ENCODE peak calls at places on chromosome 13, in seven cellular contexts. C, L, F, J, E, G and H are unnamed samples.
A peak's percentile ranks its signal among the peaks of the same experiment; 100 is the strongest.

GRCh38 chr13:107941345-107942029 is 273.8 kb downstream of the LIG4 start:
- DNase-seq in C (no peak), L (no peak), F (no peak), J (no peak), E (no peak), G (no peak), H (peak; percentile 7)

GRCh38 chr13:99028890-99029289 is 51.0 kb upstream of the DOCK9 start:
- DNase-seq in C (peak; percentile 16), L (no peak), F (no peak), J (no peak), E (no peak), G (peak; percentile 27), H (no peak)

GRCh38 chr13:41017744-41018582 is 1.2 kb downstream of the ELF1 start:
- DNase-seq in C (no peak), L (no peak), F (no peak), J (no peak), E (no peak), G (no peak), H (no peak)

GRCh38 chr13:34591801-34592454 is 350.1 kb upstream of the NBEA start:
- DNase-seq in C (peak; percentile 35), L (no peak), F (no peak), J (no peak), E (no peak), G (peak; percentile 25), H (no peak)

GRCh38 chr13:112733112-112733511 is 43.3 kb downstream of the ATP11A start:
- DNase-seq in C (peak; percentile 42), L (no peak), F (no peak), J (no peak), E (no peak), G (no peak), H (no peak)

GRCh38 chr13:48994731-48995130 is 19.0 kb downstream of the FNDC3A start:
- DNase-seq in C (no peak), L (no peak), F (no peak), J (no peak), E (no peak), G (no peak), H (no peak)

GRCh38 chr13:73914119-73914518 is 220.1 kb downstream of the KLF12 start:
- DNase-seq in C (no peak), L (no peak), F (no peak), J (no peak), E (peak; percentile 45), G (no peak), H (no peak)

GRCh38 chr13:26881154-26881553 is 120.6 kb upstream of the GPR12 start:
- DNase-seq in C (no peak), L (no peak), F (no peak), J (no peak), E (no peak), G (no peak), H (no peak)

GRCh38 chr13:27006519-27007161 is 165.0 kb downstream of the USP12 start:
- DNase-seq in C (peak; percentile 43), L (no peak), F (no peak), J (no peak), E (peak; percentile 82), G (peak; percentile 65), H (peak; percentile 32)

GRCh38 chr13:40272776-40273139 is 393.7 kb downstream of the FOXO1 start:
- DNase-seq in C (no peak), L (no peak), F (no peak), J (no peak), E (no peak), G (no peak), H (no peak)

GRCh38 chr13:78806457-78806856 is 147.5 kb upstream of the OBI1 start:
- DNase-seq in C (peak; percentile 21), L (no peak), F (no peak), J (no peak), E (no peak), G (no peak), H (no peak)

GRCh38 chr13:26486550-26486949 is 70.9 kb upstream of the WASF3 start:
- DNase-seq in C (no peak), L (no peak), F (no peak), J (no peak), E (no peak), G (no peak), H (no peak)

GRCh38 chr13:19057588-19058340 is 123.9 kb downstream of the TUBA3C start:
- DNase-seq in C (no peak), L (no peak), F (no peak), J (no peak), E (no peak), G (no peak), H (no peak)

GRCh38 chr13:59494560-59494970 is 669.2 kb downstream of the DIAPH3 start:
- DNase-seq in C (no peak), L (no peak), F (no peak), J (no peak), E (no peak), G (no peak), H (no peak)

GRCh38 chr13:29589234-29589633 is 6.3 kb downstream of the SLC7A1 start:
- DNase-seq in C (peak; percentile 53), L (no peak), F (no peak), J (no peak), E (no peak), G (no peak), H (peak; percentile 64)

GRCh38 chr13:111398715-111399299 is 78.4 kb downstream of the TEX29 start:
- DNase-seq in C (no peak), L (no peak), F (no peak), J (no peak), E (no peak), G (no peak), H (no peak)

GRCh38 chr13:109208522-109208921 is 577.9 kb downstream of the IRS2 start:
- DNase-seq in C (no peak), L (no peak), F (no peak), J (no peak), E (no peak), G (no peak), H (no peak)

GRCh38 chr13:84400711-84401110 is 518.4 kb upstream of the SLITRK1 start:
- DNase-seq in C (no peak), L (no peak), F (no peak), J (no peak), E (no peak), G (no peak), H (no peak)

GRCh38 chr13:34357435-34358232 is 539.7 kb downstream of the RFC3 start:
- DNase-seq in C (peak; percentile 3), L (no peak), F (no peak), J (no peak), E (no peak), G (no peak), H (no peak)

GRCh38 chr13:111508164-111508870 is 187.9 kb downstream of the TEX29 start:
- DNase-seq in C (no peak), L (no peak), F (no peak), J (no peak), E (no peak), G (no peak), H (no peak)

GRCh38 chr13:32125221-32125621 is 93.6 kb downstream of the FRY start:
- DNase-seq in C (no peak), L (no peak), F (no peak), J (no peak), E (no peak), G (no peak), H (no peak)

GRCh38 chr13:18233783-18234299 is 947.8 kb downstream of the TUBA3C start:
- DNase-seq in C (no peak), L (no peak), F (no peak), J (no peak), E (no peak), G (no peak), H (no peak)

GRCh38 chr13:23696610-23697009 is 126.4 kb downstream of the TNFRSF19 start:
- DNase-seq in C (peak; percentile 15), L (no peak), F (no peak), J (no peak), E (no peak), G (no peak), H (no peak)

GRCh38 chr13:23541221-23541620 is 29.0 kb upstream of the TNFRSF19 start:
- DNase-seq in C (no peak), L (no peak), F (no peak), J (no peak), E (no peak), G (no peak), H (no peak)

GRCh38 chr13:93260591-93260990 is 34.0 kb downstream of the GPC6 start:
- DNase-seq in C (no peak), L (no peak), F (no peak), J (no peak), E (no peak), G (no peak), H (no peak)

GRCh38 chr13:75689686-75690085 is 53.6 kb downstream of the LMO7 start:
- DNase-seq in C (no peak), L (no peak), F (no peak), J (no peak), E (no peak), G (no peak), H (no peak)

GRCh38 chr13:69566104-69566716 is 541.4 kb upstream of the ATXN8OS start:
- DNase-seq in C (no peak), L (no peak), F (no peak), J (no peak), E (no peak), G (no peak), H (no peak)

GRCh38 chr13:69567514-69567913 is 540.1 kb upstream of the ATXN8OS start:
- DNase-seq in C (no peak), L (no peak), F (no peak), J (no peak), E (no peak), G (no peak), H (no peak)

DNA sequence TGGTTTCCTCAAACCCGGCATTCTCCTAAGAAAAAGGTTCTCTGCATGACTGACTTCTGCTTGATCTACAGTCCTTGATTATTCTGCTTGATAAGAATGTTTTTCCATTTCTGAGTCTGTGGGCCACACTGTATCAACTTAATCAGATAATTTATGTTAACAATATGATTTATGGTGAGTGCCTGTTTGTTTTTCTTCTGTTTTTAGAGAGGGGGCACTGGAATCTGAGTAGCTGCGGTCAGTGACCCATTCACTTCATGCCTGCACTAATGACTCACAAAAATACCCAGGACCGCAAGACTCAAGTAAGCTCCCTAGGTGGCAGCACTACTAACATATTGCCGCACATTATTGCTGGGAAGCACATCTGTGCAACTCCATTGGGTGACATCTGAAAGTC is 542.3 kb upstream of the ATXN8OS start:
- DNase-seq in C (peak; percentile 56), L (no peak), F (no peak), J (no peak), E (peak; percentile 18), G (peak; percentile 20), H (peak; percentile 2)
- TF ChIP-seq CTCF in C (peak; percentile 63), L (no peak), F (no peak), J (no peak), E (peak; percentile 61), G (no peak), H (no peak)

GRCh38 chr13:94716016-94716415 is 3.7 kb upstream of the SOX21 start:
- DNase-seq in C (peak; percentile 53), L (no peak), F (no peak), J (no peak), E (no peak), G (no peak), H (no peak)
- TF ChIP-seq CTCF in C (peak; percentile 62), L (no peak), F (no peak), J (no peak), E (no peak), G (no peak), H (no peak)

GRCh38 chr13:39047560-39047959 is 9.3 kb downstream of the NHLRC3 start:
- DNase-seq in C (peak; percentile 42), L (no peak), F (no peak), J (no peak), E (no peak), G (no peak), H (peak; percentile 31)
- TF ChIP-seq CTCF in C (peak; percentile 42), L (no peak), F (no peak), J (no peak), E (no peak), G (no peak), H (no peak)

GRCh38 chr13:30676672-30677071 is 58.7 kb upstream of the ALOX5AP start:
- DNase-seq in C (no peak), L (no peak), F (no peak), J (no peak), E (no peak), G (no peak), H (no peak)
- TF ChIP-seq CTCF in C (peak; percentile 31), L (no peak), F (no peak), J (no peak), E (no peak), G (no peak), H (no peak)